ENCODE peak calls at places on chromosomes 12 and 14, in six cellular contexts. Z is naive thymus-derived CD4-positive, alpha-beta T cell; D is H1; L is gastrocnemius medialis; G is lung; Y is Peyer's patch. P is an unnamed sample.
A peak's percentile ranks its signal among the peaks of the same experiment; 100 is the strongest.

GRCh38 chr14:63045612-63046320 is 508 bp upstream of the KCNH5 start:
- DNase-seq in Y (no peak), G (no peak), L (no peak), Z (no peak), D (peak; percentile 84), P (no peak)

GRCh38 chr12:114636723-114637480 is 47.1 kb downstream of the TBX3 start:
- DNase-seq in Z (no peak), Y (no peak), L (no peak), D (no peak), G (no peak), P (no peak)

GRCh38 chr12:84825149-84825548 is 87.5 kb downstream of the SLC6A15 start:
- DNase-seq in G (no peak), L (no peak), D (no peak), Z (no peak), Y (no peak), P (no peak)

GRCh38 chr14:101876539-101876938 is 87.8 kb upstream of the DYNC1H1 start:
- DNase-seq in D (no peak), G (peak; percentile 66), Z (peak; percentile 72), L (peak; percentile 45), Y (peak; percentile 95), P (peak; percentile 56)

GRCh38 chr14:50082784-50083466 is 33.4 kb downstream of the VCPKMT start:
- DNase-seq in Z (peak; percentile 90), D (no peak), G (no peak), L (no peak), Y (peak; percentile 85), P (peak; percentile 57)

GRCh38 chr12:69239922-69240624 is 704 bp downstream of the CPSF6 start:
- DNase-seq in D (peak; percentile 67), L (peak; percentile 7), G (peak; percentile 46), Z (peak; percentile 52), Y (peak; percentile 42), P (peak; percentile 47)

GRCh38 chr12:1911598-1912575 is 6.6 kb downstream of the CACNA2D4 start:
- DNase-seq in Y (no peak), G (peak; percentile 24), D (peak; percentile 40), Z (no peak), L (peak; percentile 74), P (peak; percentile 15)

GRCh38 chr12:70214972-70215617 is 28.1 kb upstream of the CNOT2 start:
- DNase-seq in L (no peak), G (no peak), Z (no peak), Y (no peak), D (no peak), P (no peak)

GRCh38 chr14:32259368-32260013 is 56.4 kb upstream of the RNU6-8 start:
- DNase-seq in G (no peak), L (no peak), Z (no peak), Y (no peak), D (no peak), P (no peak)

GRCh38 chr14:62087191-62087590 is 325.0 kb downstream of the SNAPC1 start:
- DNase-seq in Y (no peak), G (no peak), L (no peak), Z (no peak), D (no peak), P (no peak)

GRCh38 chr14:20455355-20456300 is 602 bp downstream of the APEX1 start:
- DNase-seq in Z (no peak), G (no peak), Y (no peak), D (no peak), L (peak; percentile 31), P (peak; percentile 27)

GRCh38 chr12:27868165-27868564 is 88.1 kb upstream of the MANSC4 start:
- DNase-seq in Z (no peak), Y (no peak), L (no peak), G (no peak), D (no peak), P (no peak)

DNA sequence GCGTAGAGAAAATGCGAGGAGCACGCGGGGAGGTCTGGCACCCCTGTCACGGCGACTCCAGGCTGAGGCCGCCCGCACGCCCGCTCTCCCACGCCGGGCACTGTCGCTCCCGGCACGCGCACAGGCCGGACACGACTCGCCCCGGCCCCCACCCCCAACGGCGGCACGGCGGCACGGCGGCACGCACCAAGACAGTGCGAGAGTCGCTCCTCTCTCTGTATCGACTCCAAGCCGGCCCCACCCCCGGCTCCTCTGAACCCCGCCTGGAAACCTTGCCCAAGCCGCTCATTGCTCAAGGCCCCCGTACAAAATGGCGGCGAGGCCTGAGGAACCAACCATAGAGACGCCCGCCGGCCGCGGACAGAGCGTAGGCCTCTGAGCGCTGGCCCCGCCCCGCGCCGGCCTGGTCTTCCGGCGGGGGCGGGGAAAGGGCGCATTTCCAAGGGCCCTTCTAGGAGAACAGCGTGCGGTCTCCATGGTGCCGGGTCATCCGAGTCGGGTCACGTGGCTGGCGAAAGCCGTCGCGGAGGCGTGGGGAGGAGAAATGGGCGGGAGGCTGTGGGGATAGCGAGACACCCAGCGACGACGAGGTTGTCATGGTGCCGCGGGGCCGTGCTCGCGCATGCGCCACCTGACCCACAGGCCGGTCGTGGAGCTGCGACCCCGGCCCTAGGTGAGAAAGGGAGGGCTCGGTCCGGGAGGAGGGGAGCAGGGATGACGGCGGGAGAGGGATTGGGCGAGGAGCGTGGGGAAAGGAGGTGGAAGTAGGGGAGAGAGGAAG is at the start of gene CIPC:
- DNase-seq in L (peak; percentile 100), G (peak; percentile 100), Y (peak; percentile 99), D (peak; percentile 98), Z (peak; percentile 99), P (peak; percentile 100)
- H3K4me1 ChIP-seq in L (peaks cover 54% of the 10 kb centered on the region), G (peaks cover 8% of the 10 kb centered on the region), Y (peaks cover 40% of the 10 kb centered on the region), D (peaks cover 7% of the 10 kb centered on the region), Z (peaks cover 9% of the 10 kb centered on the region), P (peaks cover 32% of the 10 kb centered on the region)

DNA sequence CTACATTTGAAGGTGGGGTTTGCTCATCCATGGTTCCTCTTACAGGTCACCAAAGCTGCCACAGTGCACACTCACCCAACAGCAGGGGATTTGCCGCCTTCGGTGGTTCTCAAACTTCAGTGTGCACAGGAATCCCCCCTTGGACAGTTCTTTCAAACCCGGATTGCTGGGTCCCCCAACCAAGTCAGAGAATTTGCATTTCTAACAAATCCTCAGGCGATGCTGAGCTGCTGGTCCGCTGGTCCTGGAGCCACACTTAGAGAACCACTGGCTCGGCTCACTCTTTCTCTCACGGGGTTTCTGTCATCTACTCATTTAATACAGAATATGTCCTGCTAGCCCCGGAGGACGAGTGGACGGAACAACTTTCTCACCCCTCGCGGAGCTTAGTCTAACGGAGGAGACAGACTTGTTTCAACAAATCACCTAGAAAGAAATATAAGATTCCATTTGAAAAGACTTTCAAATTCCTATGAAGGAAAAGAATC is 24.1 kb upstream of the ZFP36L1 start:
- DNase-seq in Y (no peak), L (no peak), G (no peak), Z (no peak), D (no peak), P (no peak)
- H3K4me1 ChIP-seq in Y (peaks cover 42% of the 10 kb centered on the region), L (peaks cover 34% of the 10 kb centered on the region), G (no peaks in the 10 kb centered on the region), Z (peaks cover 61% of the 10 kb centered on the region), D (peaks cover 30% of the 10 kb centered on the region), P (peaks cover 81% of the 10 kb centered on the region)

GRCh38 chr14:24331731-24332093 is 3.2 kb downstream of the ADCY4 start:
- DNase-seq in D (peak; percentile 65), G (no peak), L (no peak), Z (no peak), Y (no peak), P (no peak)
- H3K4me1 ChIP-seq in D (peaks cover 7% of the 10 kb centered on the region), G (no peaks in the 10 kb centered on the region), L (peaks cover 25% of the 10 kb centered on the region), Z (peaks cover 41% of the 10 kb centered on the region), Y (peaks cover 32% of the 10 kb centered on the region), P (peaks cover 88% of the 10 kb centered on the region)

DNA sequence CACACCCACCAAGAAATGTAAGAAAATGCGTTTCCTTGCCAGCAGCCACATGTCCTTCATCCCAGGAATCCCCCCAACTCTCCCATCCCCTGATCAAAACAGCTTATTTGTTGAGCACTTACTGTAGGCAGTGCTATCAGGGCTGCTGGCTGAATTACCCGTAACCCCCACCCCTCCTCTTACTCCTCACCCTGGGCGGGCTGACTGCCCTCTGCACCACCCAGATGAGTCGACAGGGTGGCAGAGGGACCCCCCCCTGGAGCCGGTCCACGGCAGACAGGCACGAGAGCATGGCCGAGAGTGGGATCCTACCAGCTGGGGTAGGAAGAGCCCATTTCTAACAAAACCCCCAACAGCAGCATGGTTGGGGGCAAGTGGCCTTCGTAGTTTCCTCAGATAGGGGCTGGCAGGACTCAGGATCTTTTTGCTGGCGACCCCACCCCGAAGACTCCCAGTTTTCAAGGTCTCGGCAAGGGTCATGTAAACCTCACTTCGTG is 1.1 kb upstream of the RHOF start:
- DNase-seq in Z (no peak), D (no peak), Y (no peak), L (no peak), G (peak; percentile 59), P (no peak)
- H3K4me1 ChIP-seq in Z (peaks cover 48% of the 10 kb centered on the region), D (peaks cover 29% of the 10 kb centered on the region), Y (peaks cover 85% of the 10 kb centered on the region), L (peaks cover 57% of the 10 kb centered on the region), G (peaks cover 3% of the 10 kb centered on the region), P (peaks cover 87% of the 10 kb centered on the region)

GRCh38 chr14:54221971-54222370 is 174.8 kb upstream of the CDKN3 start:
- DNase-seq in Z (no peak), L (no peak), Y (no peak), G (no peak), D (no peak), P (no peak)

GRCh38 chr14:54225457-54225856 is 171.3 kb upstream of the CDKN3 start:
- DNase-seq in L (no peak), Z (no peak), Y (no peak), D (no peak), G (no peak), P (peak; percentile 76)

GRCh38 chr14:54221432-54221803 is 175.4 kb upstream of the CDKN3 start:
- DNase-seq in Y (no peak), Z (no peak), G (no peak), L (no peak), D (no peak), P (no peak)

GRCh38 chr14:54226103-54226502 is 170.7 kb upstream of the CDKN3 start:
- DNase-seq in Z (no peak), D (no peak), G (no peak), Y (no peak), L (no peak), P (no peak)

DNA sequence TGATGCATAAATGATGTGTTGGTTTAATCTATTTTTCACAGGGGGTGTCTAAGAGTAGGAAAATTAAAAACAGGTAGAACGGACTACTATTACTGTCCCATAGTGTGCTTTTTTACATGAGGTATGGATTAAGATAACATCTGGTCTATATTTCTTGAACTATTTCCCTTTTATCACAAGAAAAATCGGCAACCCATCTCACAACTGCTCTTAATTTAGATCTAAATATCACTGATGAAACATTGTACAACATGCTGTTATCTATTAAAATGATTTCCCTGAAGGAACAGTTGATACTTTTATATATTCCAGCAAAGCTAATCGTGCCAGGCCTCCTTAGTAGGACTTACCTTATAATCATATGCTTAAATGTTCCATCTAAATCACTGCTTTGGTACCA is 172.8 kb upstream of the CDKN3 start:
- DNase-seq in L (no peak), Y (no peak), Z (no peak), G (no peak), D (no peak), P (no peak)
- H3K4me1 ChIP-seq in L (no peaks in the 10 kb centered on the region), Y (peaks cover 4% of the 10 kb centered on the region), Z (no peaks in the 10 kb centered on the region), G (peaks cover 5% of the 10 kb centered on the region), D (peaks cover 11% of the 10 kb centered on the region), P (peaks cover 23% of the 10 kb centered on the region)

P was measured in stomach.